ENCODE peak calls at places on chromosomes 6 and 20, in five cellular contexts. Q is HEK293T, Y is kidney tubule cell, M is NCI-H1436 treated with DMSO at 0.1 percent for 48 hours, Z is cardiac septum. D is an unnamed sample.

GRCh38 chr6:20789162-20789561 is 254.9 kb downstream of the CDKAL1 start:
- DNase-seq in Q (no peak), Y (no peak), M (peak; percentile 49), Z (no peak), D (no peak)

GRCh38 chr6:158457616-158458278 is 102.1 kb upstream of the TMEM181 start:
- DNase-seq in Q (no peak), Y (peak; percentile 23), M (no peak), Z (no peak), D (no peak)

GRCh38 chr6:4660377-4661321 is 115.6 kb upstream of the CDYL start:
- DNase-seq in Q (no peak), Y (no peak), M (no peak), Z (no peak), D (no peak)

GRCh38 chr6:116370717-116371383 is at the start of gene DSE:
- DNase-seq in Q (peak; percentile 76), Y (peak; percentile 85), M (no peak), Z (peak; percentile 94), D (peak; percentile 16)

GRCh38 chr6:54473328-54473727 is 165.1 kb downstream of the TINAG start:
- DNase-seq in Q (no peak), Y (no peak), M (no peak), Z (no peak), D (no peak)

GRCh38 chr6:21836292-21836691 is 242.7 kb downstream of the SOX4 start:
- DNase-seq in Q (no peak), Y (no peak), M (no peak), Z (no peak), D (no peak)

GRCh38 chr6:162198072-162198471 is 529.5 kb downstream of the PRKN start:
- DNase-seq in Q (no peak), Y (no peak), M (no peak), Z (no peak), D (peak; percentile 23)

GRCh38 chr6:130908188-130908587 is 81.0 kb downstream of the SMLR1 start:
- DNase-seq in Q (no peak), Y (no peak), M (no peak), Z (no peak), D (no peak)

GRCh38 chr20:23150304-23151007 is 64.3 kb upstream of the CD93 start:
- DNase-seq in Q (no peak), Y (no peak), M (no peak), Z (no peak), D (no peak)

GRCh38 chr6:26445934-26446667 is 5.8 kb downstream of the BTN3A3 start:
- DNase-seq in Q (no peak), Y (peak; percentile 20), M (no peak), Z (no peak), D (no peak)

GRCh38 chr6:138086573-138087196 is 20.5 kb downstream of the PERP start:
- DNase-seq in Q (peak; percentile 57), Y (peak; percentile 71), M (no peak), Z (no peak), D (peak; percentile 77)

GRCh38 chr6:39576556-39577303 is 148.5 kb downstream of the KIF6 start:
- DNase-seq in Q (no peak), Y (no peak), M (no peak), Z (no peak), D (no peak)

GRCh38 chr6:11977193-11977592 is 34.9 kb upstream of the HIVEP1 start:
- DNase-seq in Q (no peak), Y (no peak), M (no peak), Z (no peak), D (no peak)

GRCh38 chr20:33685328-33686007 is 717 bp downstream of the E2F1 start:
- DNase-seq in Q (peak; percentile 52), Y (peak; percentile 36), M (no peak), Z (no peak), D (no peak)

GRCh38 chr20:13008761-13009681 is at the start of gene SPTLC3:
- DNase-seq in Q (no peak), Y (peak; percentile 85), M (no peak), Z (no peak), D (no peak)